ENCODE peak calls at places on chromosome 18, in five cellular contexts. N, A, Y, Z and T are unnamed samples.

GRCh38 chr18:35917043-35917442 is 55.4 kb upstream of the RMP24 start:
- DNase-seq in Z (no peak), Y (no peak), A (no peak), N (no peak), T (no peak)

GRCh38 chr18:75638223-75638596 is 210.7 kb upstream of the SMIM21 start:
- DNase-seq in A (no peak), Z (no peak), N (no peak), Y (no peak), T (no peak)

GRCh38 chr18:47826157-47827074 is 104.0 kb downstream of the SMAD2 start:
- DNase-seq in A (no peak), Y (no peak), N (no peak), Z (no peak), T (no peak)

GRCh38 chr18:37179384-37179783 is 350.5 kb downstream of the KIAA1328 start:
- DNase-seq in N (no peak), Y (no peak), A (no peak), Z (no peak), T (no peak)

GRCh38 chr18:76419811-76420210 is 75.2 kb downstream of the ZNF516 start:
- DNase-seq in N (no peak), Y (no peak), Z (no peak), A (no peak), T (no peak)

GRCh38 chr18:54775686-54776085 is 52.6 kb upstream of the RAB27B start:
- DNase-seq in Y (no peak), Z (no peak), A (no peak), N (no peak), T (no peak)

GRCh38 chr18:11149441-11150270 is at the start of gene PIEZO2:
- DNase-seq in Z (peak), N (peak), A (no peak), Y (peak), T (no peak)

GRCh38 chr18:24995056-24995455 is 356.9 kb downstream of the ZNF521 start:
- DNase-seq in Z (no peak), N (no peak), A (no peak), Y (no peak), T (no peak)

GRCh38 chr18:74722237-74722636 is 124.6 kb downstream of the ZNF407 start:
- DNase-seq in N (no peak), A (no peak), Z (no peak), Y (no peak), T (no peak)

GRCh38 chr18:58064406-58064998 is 20.5 kb downstream of the NEDD4L start:
- DNase-seq in A (no peak), Y (no peak), N (no peak), Z (no peak), T (no peak)

GRCh38 chr18:62485684-62486083 is 37.1 kb upstream of the ZCCHC2 start:
- DNase-seq in A (no peak), N (no peak), Y (peak), Z (no peak), T (no peak)

GRCh38 chr18:22345733-22346132 is 72.0 kb downstream of the CTAGE1 start:
- DNase-seq in Y (no peak), N (no peak), Z (no peak), A (no peak), T (no peak)

GRCh38 chr18:32612651-32613050 is 142.0 kb upstream of the GAREM1 start:
- DNase-seq in N (no peak), Z (no peak), A (no peak), Y (no peak), T (no peak)

GRCh38 chr18:60019463-60019840 is 119.7 kb downstream of the PMAIP1 start:
- DNase-seq in Z (no peak), N (no peak), Y (no peak), A (no peak), T (no peak)

GRCh38 chr18:13264986-13265900 is 46.7 kb downstream of the LDLRAD4 start:
- DNase-seq in Y (no peak), N (no peak), A (no peak), Z (no peak), T (no peak)

GRCh38 chr18:79380816-79381806 is 14.6 kb upstream of the NFATC1 start:
- DNase-seq in Z (peak), N (peak), Y (peak), A (peak), T (peak)

GRCh38 chr18:841647-842370 is 29.8 kb upstream of the YES1 start:
- DNase-seq in Y (no peak), Z (no peak), A (no peak), N (no peak), T (no peak)

GRCh38 chr18:45481846-45482245 is 133.4 kb upstream of the SLC14A2 start:
- DNase-seq in Y (no peak), A (no peak), N (no peak), Z (no peak), T (no peak)

GRCh38 chr18:63237486-63237885 is 82.1 kb downstream of the BCL2 start:
- DNase-seq in A (no peak), Z (no peak), Y (no peak), N (no peak), T (no peak)

GRCh38 chr18:45608400-45608799 is 6.9 kb upstream of the SLC14A2 start:
- DNase-seq in Y (no peak), Z (no peak), A (no peak), N (no peak), T (no peak)

GRCh38 chr18:56702946-56703345 is 51.8 kb downstream of the WDR7 start:
- DNase-seq in N (no peak), A (no peak), Y (no peak), Z (no peak), T (no peak)

GRCh38 chr18:10230072-10230471 is 224.4 kb upstream of the APCDD1 start:
- DNase-seq in A (no peak), Z (no peak), Y (no peak), N (no peak), T (no peak)

GRCh38 chr18:79616651-79617518 is 62.7 kb upstream of the CTDP1 start:
- DNase-seq in Y (no peak), Z (no peak), A (no peak), N (peak), T (no peak)